ENCODE peak calls at places on chromosomes 5 and 9, in five cellular contexts. N is mesothelial cell of epicardium, J is fibroblast of the aortic adventitia, A is glutamatergic neuron, Z is IMR-90. K is an unnamed sample.

GRCh38 chr9:90095682-90096081 is 490.9 kb downstream of the GADD45G start:
- DNase-seq in N (no peak), J (no peak), A (peak; percentile 81), Z (no peak), K (no peak)

GRCh38 chr9:79759460-79759859 is 187.7 kb downstream of the TLE4 start:
- DNase-seq in N (no peak), J (no peak), A (no peak), Z (no peak), K (no peak)

GRCh38 chr5:136330353-136330913 is 34.9 kb downstream of the TRPC7 start:
- DNase-seq in N (no peak), J (no peak), A (no peak), Z (no peak), K (no peak)

GRCh38 chr5:141779642-141780041 is 97.6 kb upstream of the ARAP3 start:
- DNase-seq in N (no peak), J (peak; percentile 39), A (no peak), Z (peak; percentile 44), K (no peak)

GRCh38 chr9:134765785-134766184 is 114.8 kb upstream of the FCN2 start:
- DNase-seq in N (no peak), J (no peak), A (no peak), Z (no peak), K (no peak)

GRCh38 chr5:122154910-122155309 is 25.6 kb downstream of the ZNF474 start:
- DNase-seq in N (no peak), J (peak; percentile 79), A (no peak), Z (peak; percentile 89), K (peak; percentile 91)

GRCh38 chr9:92966518-92966800 is 19.1 kb downstream of the FGD3 start:
- DNase-seq in N (no peak), J (no peak), A (no peak), Z (no peak), K (no peak)

GRCh38 chr5:545641-546375 is 21.6 kb upstream of the SLC9A3 start:
- DNase-seq in N (no peak), J (no peak), A (no peak), Z (no peak), K (no peak)

GRCh38 chr5:106454651-106455415 is 1215.9 kb downstream of the EFNA5 start:
- DNase-seq in N (no peak), J (peak; percentile 27), A (peak; percentile 37), Z (peak; percentile 36), K (peak; percentile 49)

GRCh38 chr9:93258818-93259489 is 75.0 kb downstream of the WNK2 start:
- DNase-seq in N (no peak), J (no peak), A (peak; percentile 22), Z (no peak), K (no peak)

GRCh38 chr5:148543727-148544126 is 110.6 kb downstream of the HTR4 start:
- DNase-seq in N (no peak), J (no peak), A (no peak), Z (no peak), K (no peak)

GRCh38 chr9:6024035-6024554 is 8.7 kb upstream of the RANBP6 start:
- DNase-seq in N (no peak), J (no peak), A (no peak), Z (no peak), K (no peak)

GRCh38 chr5:104734046-104734445 is 1171.5 kb upstream of the NUDT12 start:
- DNase-seq in N (no peak), J (no peak), A (no peak), Z (no peak), K (no peak)

GRCh38 chr5:34550255-34550654 is 105.9 kb upstream of the RAI14 start:
- DNase-seq in N (no peak), J (no peak), A (no peak), Z (no peak), K (no peak)

GRCh38 chr9:75490326-75490725 is 400.1 kb upstream of the PCSK5 start:
- DNase-seq in N (no peak), J (no peak), A (no peak), Z (no peak), K (no peak)

GRCh38 chr5:145479271-145479670 is 355.9 kb downstream of the PRELID2 start:
- DNase-seq in N (no peak), J (no peak), A (no peak), Z (no peak), K (peak; percentile 39)

GRCh38 chr9:137491735-137492432 is 32.8 kb upstream of the NSMF start:
- DNase-seq in N (no peak), J (no peak), A (no peak), Z (no peak), K (no peak)

GRCh38 chr9:119026120-119026519 is 343.1 kb downstream of the BRINP1 start:
- DNase-seq in N (no peak), J (peak; percentile 1), A (no peak), Z (no peak), K (no peak)

GRCh38 chr5:5419291-5420210 is 2.9 kb upstream of the ICE1 start:
- DNase-seq in N (peak; percentile 41), J (peak; percentile 80), A (no peak), Z (peak; percentile 92), K (peak; percentile 96)

GRCh38 chr5:39948867-39949468 is 524.2 kb upstream of the DAB2 start:
- DNase-seq in N (peak; percentile 42), J (peak; percentile 83), A (peak; percentile 21), Z (peak; percentile 76), K (peak; percentile 71)

GRCh38 chr5:172235132-172235780 is 41.3 kb downstream of the EFCAB9 start:
- DNase-seq in N (no peak), J (peak; percentile 64), A (no peak), Z (peak; percentile 7), K (no peak)

GRCh38 chr9:89779416-89779815 is 174.6 kb downstream of the GADD45G start:
- DNase-seq in N (no peak), J (no peak), A (no peak), Z (no peak), K (no peak)

GRCh38 chr9:105114956-105115728 is 129.3 kb upstream of the SLC44A1 start:
- DNase-seq in N (no peak), J (no peak), A (no peak), Z (peak; percentile 33), K (peak; percentile 28)

GRCh38 chr5:43042176-43042625 is 2.1 kb upstream of the ANXA2R start:
- DNase-seq in N (peak; percentile 74), J (peak; percentile 70), A (peak; percentile 79), Z (peak; percentile 69), K (peak; percentile 66)

GRCh38 chr5:73170522-73170921 is 2.5 kb upstream of the TMEM174 start:
- DNase-seq in N (no peak), J (peak; percentile 35), A (no peak), Z (peak; percentile 7), K (no peak)

GRCh38 chr5:136174021-136174659 is 18.8 kb downstream of the SMIM32 start:
- DNase-seq in N (no peak), J (peak; percentile 81), A (no peak), Z (peak; percentile 75), K (peak; percentile 53)

GRCh38 chr9:117705386-117705785 is 1.2 kb downstream of the TLR4 start:
- DNase-seq in N (no peak), J (no peak), A (no peak), Z (no peak), K (no peak)

GRCh38 chr9:27539479-27540441 is 10.1 kb upstream of the MOB3B start:
- DNase-seq in N (no peak), J (peak; percentile 91), A (no peak), Z (peak; percentile 87), K (no peak)

GRCh38 chr9:18060304-18060934 is 413.5 kb upstream of the ADAMTSL1 start:
- DNase-seq in N (no peak), J (no peak), A (no peak), Z (no peak), K (no peak)
- TF ChIP-seq CTCF in N (peak; percentile 64), J (peak; percentile 19), A (peak; percentile 53), Z (peak; percentile 8), K (peak; percentile 13)

GRCh38 chr9:116564266-116564793 is 122.8 kb upstream of the TRIM32 start:
- DNase-seq in N (no peak), J (no peak), A (no peak), Z (no peak), K (no peak)

GRCh38 chr9:116566677-116567488 is 120.2 kb upstream of the TRIM32 start:
- DNase-seq in N (no peak), J (peak; percentile 73), A (no peak), Z (peak; percentile 63), K (no peak)

GRCh38 chr9:116569111-116569510 is 118.0 kb upstream of the TRIM32 start:
- DNase-seq in N (no peak), J (no peak), A (no peak), Z (no peak), K (no peak)

GRCh38 chr9:116565986-116566385 is 121.1 kb upstream of the TRIM32 start:
- DNase-seq in N (no peak), J (peak; percentile 46), A (no peak), Z (no peak), K (no peak)
- TF ChIP-seq CTCF in N (no peak), J (no peak), A (no peak), Z (no peak), K (no peak)

DNA sequence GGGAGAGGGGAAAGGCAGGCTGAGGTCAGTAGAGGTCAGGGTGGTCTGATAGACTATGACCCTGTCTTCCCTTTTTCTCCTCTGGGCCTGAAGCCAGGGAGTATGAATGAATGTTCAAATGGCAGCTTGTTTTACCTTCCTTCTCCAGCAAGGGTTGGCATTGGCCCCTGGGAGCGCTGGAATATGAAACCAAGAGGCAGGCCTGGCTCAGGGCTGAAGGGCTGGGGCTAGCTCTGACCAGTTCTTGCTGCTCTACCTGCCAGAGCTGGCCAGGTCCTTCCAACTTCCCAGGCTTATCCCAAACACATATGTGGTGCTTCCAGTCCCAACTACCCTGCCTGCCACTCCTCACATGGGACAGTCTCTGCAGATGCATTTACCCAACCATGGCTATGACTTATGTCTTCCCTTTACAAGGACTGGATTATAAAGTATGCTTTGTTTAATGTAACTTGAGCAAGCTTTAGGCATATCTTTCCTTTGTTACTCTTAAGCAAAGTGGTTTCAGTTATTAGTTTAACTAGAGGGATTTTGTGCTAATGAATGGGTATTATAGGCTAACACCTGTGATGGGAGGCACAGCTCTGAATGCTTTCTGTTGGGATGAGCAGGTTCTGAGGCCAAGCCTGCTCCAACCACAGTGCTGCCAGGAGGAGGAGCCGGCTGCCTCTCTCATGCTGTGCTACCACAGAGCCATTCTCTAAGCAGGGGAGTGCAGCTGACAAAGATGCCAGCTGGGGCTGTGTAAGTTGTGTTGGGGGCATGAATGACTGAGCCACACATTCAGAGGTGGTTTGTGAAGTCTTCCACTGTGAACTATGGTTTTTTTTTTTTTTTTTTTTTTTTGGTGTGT is 6.1 kb downstream of the CCNI2 start:
- DNase-seq in N (no peak), J (no peak), A (no peak), Z (no peak), K (no peak)
- TF ChIP-seq CTCF in N (no peak), J (peak; percentile 19), A (no peak), Z (peak; percentile 40), K (peak; percentile 40)

GRCh38 chr5:144451187-144451973 is 280.7 kb downstream of the KCTD16 start:
- DNase-seq in N (no peak), J (peak; percentile 78), A (no peak), Z (no peak), K (no peak)

GRCh38 chr5:144460608-144461007 is 289.9 kb downstream of the KCTD16 start:
- DNase-seq in N (no peak), J (no peak), A (no peak), Z (no peak), K (no peak)

GRCh38 chr5:144453753-144454152 is 283.1 kb downstream of the KCTD16 start:
- DNase-seq in N (no peak), J (no peak), A (no peak), Z (no peak), K (no peak)

DNA sequence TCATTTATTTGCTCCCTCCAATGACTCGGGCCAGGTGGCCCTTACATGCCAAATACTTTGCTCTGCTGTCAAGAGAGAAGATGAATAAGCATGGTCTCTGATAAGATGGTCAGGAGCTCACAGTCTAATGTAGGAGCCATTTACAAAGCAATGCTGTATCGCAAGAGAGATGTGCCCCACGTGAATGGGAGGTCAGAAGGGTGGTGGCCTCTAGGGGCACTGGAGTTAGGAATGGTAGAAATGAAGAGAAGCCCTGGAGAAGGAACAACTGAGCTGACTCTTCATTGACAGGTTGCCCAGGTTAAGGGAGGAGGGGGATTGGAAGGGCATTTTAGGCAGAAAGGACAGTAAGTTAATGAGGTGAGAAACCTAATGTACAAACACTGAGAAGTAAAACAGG is 286.5 kb downstream of the KCTD16 start:
- DNase-seq in N (no peak), J (no peak), A (no peak), Z (no peak), K (no peak)
- TF ChIP-seq CTCF in N (no peak), J (no peak), A (no peak), Z (no peak), K (no peak)